ENCODE peak calls at places on chromosomes 11 and 22, in five cellular contexts. One of them, this sample, is unnamed.

GRCh38 chr11:128544625-128545024 is 42.7 kb downstream of the ETS1 start:
- DNase-seq in vagina: no peak
- DNase-seq in prostate gland: no peak
- DNase-seq in esophagus muscularis mucosa: no peak
- DNase-seq in K562: no peak
- DNase-seq in this sample: no peak

GRCh38 chr22:29096736-29097669 is 24.2 kb downstream of the KREMEN1 start:
- DNase-seq in vagina: no peak
- DNase-seq in prostate gland: peak
- DNase-seq in esophagus muscularis mucosa: no peak
- DNase-seq in K562: peak
- DNase-seq in this sample: no peak

GRCh38 chr11:12523180-12523924 is 146.0 kb downstream of the PARVA start:
- DNase-seq in vagina: no peak
- DNase-seq in prostate gland: no peak
- DNase-seq in esophagus muscularis mucosa: no peak
- DNase-seq in K562: peak
- DNase-seq in this sample: no peak

GRCh38 chr22:48254311-48254873 is 1491.9 kb downstream of the TBC1D22A start:
- DNase-seq in vagina: no peak
- DNase-seq in prostate gland: peak
- DNase-seq in esophagus muscularis mucosa: no peak
- DNase-seq in K562: no peak
- DNase-seq in this sample: no peak

GRCh38 chr11:12693485-12694181 is 19.4 kb downstream of the TEAD1 start:
- DNase-seq in vagina: peak
- DNase-seq in prostate gland: peak
- DNase-seq in esophagus muscularis mucosa: no peak
- DNase-seq in K562: peak
- DNase-seq in this sample: peak

GRCh38 chr11:16184588-16184987 is 171.8 kb downstream of the SOX6 start:
- DNase-seq in vagina: no peak
- DNase-seq in prostate gland: no peak
- DNase-seq in esophagus muscularis mucosa: no peak
- DNase-seq in K562: peak
- DNase-seq in this sample: no peak

GRCh38 chr11:28727254-28727653 is 619.1 kb downstream of the METTL15 start:
- DNase-seq in vagina: no peak
- DNase-seq in prostate gland: no peak
- DNase-seq in esophagus muscularis mucosa: no peak
- DNase-seq in K562: no peak
- DNase-seq in this sample: no peak

GRCh38 chr11:73393479-73394415 is 17.5 kb downstream of the RELT start:
- DNase-seq in vagina: no peak
- DNase-seq in prostate gland: peak
- DNase-seq in esophagus muscularis mucosa: no peak
- DNase-seq in K562: peak
- DNase-seq in this sample: peak

GRCh38 chr11:123300874-123301695 is 106.0 kb upstream of the CLMP start:
- DNase-seq in vagina: no peak
- DNase-seq in prostate gland: no peak
- DNase-seq in esophagus muscularis mucosa: no peak
- DNase-seq in K562: peak
- DNase-seq in this sample: no peak

GRCh38 chr11:46686886-46687810 is 13.3 kb downstream of the ARHGAP1 start:
- DNase-seq in vagina: no peak
- DNase-seq in prostate gland: peak
- DNase-seq in esophagus muscularis mucosa: no peak
- DNase-seq in K562: no peak
- DNase-seq in this sample: peak

GRCh38 chr11:74001822-74002286 is 7.0 kb downstream of the UCP3 start:
- DNase-seq in vagina: no peak
- DNase-seq in prostate gland: no peak
- DNase-seq in esophagus muscularis mucosa: no peak
- DNase-seq in K562: no peak
- DNase-seq in this sample: no peak

GRCh38 chr11:2311456-2312201 is 9.8 kb downstream of the TSPAN32 start:
- DNase-seq in vagina: no peak
- DNase-seq in prostate gland: no peak
- DNase-seq in esophagus muscularis mucosa: no peak
- DNase-seq in K562: no peak
- DNase-seq in this sample: no peak

GRCh38 chr11:2586091-2586792 is 113.6 kb downstream of the KCNQ1OT1 start:
- DNase-seq in vagina: peak
- DNase-seq in prostate gland: peak
- DNase-seq in esophagus muscularis mucosa: peak
- DNase-seq in K562: no peak
- DNase-seq in this sample: peak

GRCh38 chr11:129440028-129440630 is 64.5 kb downstream of the BARX2 start:
- DNase-seq in vagina: no peak
- DNase-seq in prostate gland: peak
- DNase-seq in esophagus muscularis mucosa: no peak
- DNase-seq in K562: no peak
- DNase-seq in this sample: peak

GRCh38 chr22:43151251-43152000 is at the start of gene TSPO:
- DNase-seq in vagina: no peak
- DNase-seq in prostate gland: peak
- DNase-seq in esophagus muscularis mucosa: peak
- DNase-seq in K562: peak
- DNase-seq in this sample: peak

GRCh38 chr11:86145439-86146156 is 76.7 kb upstream of the PICALM start:
- DNase-seq in vagina: no peak
- DNase-seq in prostate gland: no peak
- DNase-seq in esophagus muscularis mucosa: no peak
- DNase-seq in K562: peak
- DNase-seq in this sample: no peak

GRCh38 chr11:105244157-105244820 is 104.7 kb upstream of the CARD18 start:
- DNase-seq in vagina: no peak
- DNase-seq in prostate gland: no peak
- DNase-seq in esophagus muscularis mucosa: no peak
- DNase-seq in K562: no peak
- DNase-seq in this sample: no peak

GRCh38 chr11:10544491-10545470 is 3.8 kb upstream of the RNF141 start:
- DNase-seq in vagina: no peak
- DNase-seq in prostate gland: no peak
- DNase-seq in esophagus muscularis mucosa: no peak
- DNase-seq in K562: no peak
- DNase-seq in this sample: no peak

GRCh38 chr11:47383106-47383505 is 4.8 kb upstream of the SPI1 start:
- DNase-seq in vagina: no peak
- DNase-seq in prostate gland: no peak
- DNase-seq in esophagus muscularis mucosa: no peak
- DNase-seq in K562: no peak
- DNase-seq in this sample: no peak

GRCh38 chr11:71244116-71244815 is 8.1 kb downstream of the SHANK2 start:
- DNase-seq in vagina: no peak
- DNase-seq in prostate gland: no peak
- DNase-seq in esophagus muscularis mucosa: no peak
- DNase-seq in K562: no peak
- DNase-seq in this sample: peak

GRCh38 chr22:42073568-42074152 is 388 bp upstream of the PHETA2 start:
- DNase-seq in vagina: peak
- DNase-seq in prostate gland: no peak
- DNase-seq in esophagus muscularis mucosa: no peak
- DNase-seq in K562: no peak
- DNase-seq in this sample: no peak
- TF ChIP-seq POLR2AphosphoS5 in vagina: no peak
- TF ChIP-seq POLR2AphosphoS5 in prostate gland: no peak
- TF ChIP-seq POLR2AphosphoS5 in esophagus muscularis mucosa: no peak
- TF ChIP-seq POLR2AphosphoS5 in K562: no peak
- TF ChIP-seq POLR2AphosphoS5 in this sample: no peak

GRCh38 chr11:132072044-132072879 is 701.8 kb downstream of the NTM start:
- DNase-seq in vagina: no peak
- DNase-seq in prostate gland: no peak
- DNase-seq in esophagus muscularis mucosa: no peak
- DNase-seq in K562: no peak
- DNase-seq in this sample: no peak
- H3K4me3 ChIP-seq in vagina: no peak
- H3K4me3 ChIP-seq in prostate gland: no peak
- H3K4me3 ChIP-seq in esophagus muscularis mucosa: no peak
- H3K4me3 ChIP-seq in K562: no peak
- H3K4me3 ChIP-seq in this sample: no peak

GRCh38 chr11:9153651-9154050 is 62.3 kb upstream of the SCUBE2 start:
- DNase-seq in vagina: no peak
- DNase-seq in prostate gland: no peak
- DNase-seq in esophagus muscularis mucosa: no peak
- DNase-seq in K562: no peak
- DNase-seq in this sample: no peak

GRCh38 chr11:9160166-9160565 is 68.8 kb upstream of the SCUBE2 start:
- DNase-seq in vagina: no peak
- DNase-seq in prostate gland: no peak
- DNase-seq in esophagus muscularis mucosa: no peak
- DNase-seq in K562: no peak
- DNase-seq in this sample: no peak

GRCh38 chr11:9155930-9156329 is 64.5 kb upstream of the SCUBE2 start:
- DNase-seq in vagina: no peak
- DNase-seq in prostate gland: no peak
- DNase-seq in esophagus muscularis mucosa: no peak
- DNase-seq in K562: peak
- DNase-seq in this sample: no peak

DNA sequence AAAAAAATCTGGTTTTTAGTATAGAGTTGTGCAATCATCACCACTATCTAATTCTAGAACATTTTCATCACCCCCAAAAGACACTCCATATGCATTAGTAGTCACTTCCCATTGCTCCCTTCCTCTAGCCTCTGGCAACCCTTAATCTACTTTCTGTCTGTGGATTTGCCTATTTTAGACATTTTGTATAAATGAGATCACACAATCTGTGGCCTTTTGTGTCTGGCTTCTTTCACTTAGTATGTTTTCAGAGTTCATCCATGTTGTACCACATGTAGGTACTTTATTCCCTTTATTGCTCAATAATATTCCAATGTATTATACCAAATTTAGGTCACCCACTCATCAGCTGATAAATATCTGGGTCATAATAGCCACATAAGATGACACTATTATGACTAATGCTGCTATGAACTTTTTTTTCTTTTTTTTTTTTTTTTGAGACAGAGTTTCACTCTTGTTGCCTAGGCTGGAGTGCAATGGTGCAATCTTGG is 67.5 kb upstream of the SCUBE2 start:
- DNase-seq in vagina: no peak
- DNase-seq in prostate gland: no peak
- DNase-seq in esophagus muscularis mucosa: no peak
- DNase-seq in K562: no peak
- DNase-seq in this sample: no peak
- TF ChIP-seq POLR2AphosphoS5 in vagina: no peak
- TF ChIP-seq POLR2AphosphoS5 in prostate gland: no peak
- TF ChIP-seq POLR2AphosphoS5 in esophagus muscularis mucosa: no peak
- TF ChIP-seq POLR2AphosphoS5 in K562: no peak
- TF ChIP-seq POLR2AphosphoS5 in this sample: no peak

DNA sequence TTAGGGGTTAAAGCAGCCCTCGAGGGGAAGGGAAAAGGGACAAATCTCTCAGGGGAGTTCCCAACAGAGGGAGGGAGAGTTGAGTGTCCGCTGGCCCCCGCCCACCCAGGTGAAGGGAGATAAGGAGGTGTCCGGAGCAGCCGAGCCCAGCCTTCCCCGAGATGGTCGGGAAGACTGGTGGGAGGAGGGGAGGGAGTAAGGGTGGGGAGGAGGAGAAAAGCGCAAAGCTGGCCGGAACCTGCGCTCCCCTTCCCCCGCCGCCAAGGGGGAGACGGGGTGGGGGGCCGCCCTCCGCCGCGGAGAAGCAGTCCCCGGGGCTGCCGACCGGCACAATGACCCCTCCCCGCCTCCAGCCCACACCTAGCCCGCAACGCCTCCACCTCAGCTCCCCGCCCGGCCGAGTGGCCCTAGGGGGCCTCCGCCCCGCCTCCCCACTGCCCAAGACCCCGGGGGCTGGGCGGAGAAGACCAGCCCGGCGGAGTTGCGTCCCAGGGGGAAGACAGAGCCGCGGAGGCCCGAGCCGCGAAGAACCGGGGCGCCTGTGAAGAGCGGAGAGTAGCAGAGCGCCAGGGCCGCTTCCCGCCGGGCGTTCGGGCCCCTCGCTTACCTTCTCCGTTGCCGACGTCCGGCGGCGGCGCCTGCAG is 479 bp downstream of the RSF1 start:
- DNase-seq in vagina: no peak
- DNase-seq in prostate gland: peak
- DNase-seq in esophagus muscularis mucosa: no peak
- DNase-seq in K562: peak
- DNase-seq in this sample: no peak
- H3K4me3 ChIP-seq in vagina: peak
- H3K4me3 ChIP-seq in prostate gland: peak
- H3K4me3 ChIP-seq in esophagus muscularis mucosa: peak
- H3K4me3 ChIP-seq in K562: peak
- H3K4me3 ChIP-seq in this sample: peak

GRCh38 chr11:65506316-65506769 is 7.5 kb downstream of the MALAT1 start:
- DNase-seq in vagina: no peak
- DNase-seq in prostate gland: no peak
- DNase-seq in esophagus muscularis mucosa: no peak
- DNase-seq in K562: no peak
- DNase-seq in this sample: no peak

GRCh38 chr11:65503606-65503922 is 4.7 kb downstream of the MALAT1 start:
- DNase-seq in vagina: no peak
- DNase-seq in prostate gland: no peak
- DNase-seq in esophagus muscularis mucosa: no peak
- DNase-seq in K562: peak
- DNase-seq in this sample: no peak

GRCh38 chr11:65505434-65506315 is 6.8 kb downstream of the MALAT1 start:
- DNase-seq in vagina: no peak
- DNase-seq in prostate gland: peak
- DNase-seq in esophagus muscularis mucosa: no peak
- DNase-seq in K562: peak
- DNase-seq in this sample: peak

GRCh38 chr11:65503923-65504670 is 5.3 kb downstream of the MALAT1 start:
- DNase-seq in vagina: no peak
- DNase-seq in prostate gland: peak
- DNase-seq in esophagus muscularis mucosa: no peak
- DNase-seq in K562: peak
- DNase-seq in this sample: no peak

DNA sequence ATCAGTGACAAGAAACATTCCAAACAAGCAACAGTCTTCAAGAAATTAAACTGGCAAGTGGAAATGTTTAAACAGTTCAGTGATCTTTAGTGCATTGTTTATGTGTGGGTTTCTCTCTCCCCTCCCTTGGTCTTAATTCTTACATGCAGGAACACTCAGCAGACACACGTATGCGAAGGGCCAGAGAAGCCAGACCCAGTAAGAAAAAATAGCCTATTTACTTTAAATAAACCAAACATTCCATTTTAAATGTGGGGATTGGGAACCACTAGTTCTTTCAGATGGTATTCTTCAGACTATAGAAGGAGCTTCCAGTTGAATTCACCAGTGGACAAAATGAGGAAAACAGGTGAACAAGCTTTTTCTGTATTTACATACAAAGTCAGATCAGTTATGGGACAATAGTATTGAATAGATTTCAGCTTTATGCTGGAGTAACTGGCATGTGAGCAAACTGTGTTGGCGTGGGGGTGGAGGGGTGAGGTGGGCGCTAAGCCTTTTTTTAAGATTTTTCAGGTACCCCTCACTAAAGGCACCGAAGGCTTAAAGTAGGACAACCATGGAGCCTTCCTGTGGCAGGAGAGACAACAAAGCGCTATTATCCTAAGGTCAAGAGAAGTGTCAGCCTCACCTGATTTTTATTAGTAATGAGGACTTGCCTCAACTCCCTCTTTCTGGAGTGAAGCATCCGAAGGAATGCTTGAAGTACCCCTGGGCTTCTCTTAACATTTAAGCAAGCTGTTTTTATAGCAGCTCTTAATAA is 6.0 kb downstream of the MALAT1 start:
- DNase-seq in vagina: no peak
- DNase-seq in prostate gland: no peak
- DNase-seq in esophagus muscularis mucosa: no peak
- DNase-seq in K562: peak
- DNase-seq in this sample: peak
- TF ChIP-seq POLR2AphosphoS5 in vagina: no peak
- TF ChIP-seq POLR2AphosphoS5 in prostate gland: peak
- TF ChIP-seq POLR2AphosphoS5 in esophagus muscularis mucosa: peak
- TF ChIP-seq POLR2AphosphoS5 in K562: peak
- TF ChIP-seq POLR2AphosphoS5 in this sample: peak